ENCODE peak calls at places on chromosomes 7 and 10, in eight cellular contexts. One of them, this sample, is unnamed.

GRCh38 chr10:133126431-133127290 is 33.4 kb upstream of the KNDC1 start:
- DNase-seq in ovary: no peak
- DNase-seq in A549: no peak
- DNase-seq in gastrocnemius medialis: peak; percentile 5
- DNase-seq in HCT116: no peak
- DNase-seq in Peyer's patch: no peak
- DNase-seq in testis: no peak
- DNase-seq in right lobe of liver: peak; percentile 44
- DNase-seq in this sample: peak; percentile 59

GRCh38 chr7:32525839-32526238 is 30.6 kb downstream of the AVL9 start:
- DNase-seq in ovary: no peak
- DNase-seq in A549: no peak
- DNase-seq in gastrocnemius medialis: no peak
- DNase-seq in HCT116: no peak
- DNase-seq in Peyer's patch: no peak
- DNase-seq in testis: no peak
- DNase-seq in right lobe of liver: no peak
- DNase-seq in this sample: no peak

GRCh38 chr10:77236700-77237099 is 400.9 kb downstream of the KCNMA1 start:
- DNase-seq in ovary: no peak
- DNase-seq in A549: no peak
- DNase-seq in gastrocnemius medialis: no peak
- DNase-seq in HCT116: no peak
- DNase-seq in Peyer's patch: no peak
- DNase-seq in testis: no peak
- DNase-seq in right lobe of liver: no peak
- DNase-seq in this sample: no peak

GRCh38 chr7:100167912-100168323 is 499 bp downstream of the GAL3ST4 start:
- DNase-seq in ovary: peak; percentile 43
- DNase-seq in A549: no peak
- DNase-seq in gastrocnemius medialis: no peak
- DNase-seq in HCT116: no peak
- DNase-seq in Peyer's patch: no peak
- DNase-seq in testis: peak; percentile 45
- DNase-seq in right lobe of liver: no peak
- DNase-seq in this sample: no peak

GRCh38 chr7:138345567-138345966 is 114.5 kb upstream of the TRIM24 start:
- DNase-seq in ovary: no peak
- DNase-seq in A549: no peak
- DNase-seq in gastrocnemius medialis: no peak
- DNase-seq in HCT116: no peak
- DNase-seq in Peyer's patch: no peak
- DNase-seq in testis: no peak
- DNase-seq in right lobe of liver: no peak
- DNase-seq in this sample: no peak

GRCh38 chr7:81501220-81501619 is 268.6 kb downstream of the HGF start:
- DNase-seq in ovary: no peak
- DNase-seq in A549: no peak
- DNase-seq in gastrocnemius medialis: no peak
- DNase-seq in HCT116: peak; percentile 13
- DNase-seq in Peyer's patch: no peak
- DNase-seq in testis: no peak
- DNase-seq in right lobe of liver: no peak
- DNase-seq in this sample: no peak

GRCh38 chr7:16677978-16678494 is 32.1 kb downstream of the BZW2 start:
- DNase-seq in ovary: no peak
- DNase-seq in A549: no peak
- DNase-seq in gastrocnemius medialis: no peak
- DNase-seq in HCT116: no peak
- DNase-seq in Peyer's patch: no peak
- DNase-seq in testis: no peak
- DNase-seq in right lobe of liver: no peak
- DNase-seq in this sample: peak; percentile 18

GRCh38 chr7:134167250-134167649 is 40.1 kb downstream of the LRGUK start:
- DNase-seq in ovary: no peak
- DNase-seq in A549: no peak
- DNase-seq in gastrocnemius medialis: no peak
- DNase-seq in HCT116: no peak
- DNase-seq in Peyer's patch: no peak
- DNase-seq in testis: no peak
- DNase-seq in right lobe of liver: no peak
- DNase-seq in this sample: no peak

GRCh38 chr7:66921396-66921917 is 432 bp downstream of the TMEM248 start:
- DNase-seq in ovary: peak; percentile 63
- DNase-seq in A549: no peak
- DNase-seq in gastrocnemius medialis: no peak
- DNase-seq in HCT116: no peak
- DNase-seq in Peyer's patch: no peak
- DNase-seq in testis: peak; percentile 33
- DNase-seq in right lobe of liver: peak; percentile 78
- DNase-seq in this sample: peak; percentile 34

DNA sequence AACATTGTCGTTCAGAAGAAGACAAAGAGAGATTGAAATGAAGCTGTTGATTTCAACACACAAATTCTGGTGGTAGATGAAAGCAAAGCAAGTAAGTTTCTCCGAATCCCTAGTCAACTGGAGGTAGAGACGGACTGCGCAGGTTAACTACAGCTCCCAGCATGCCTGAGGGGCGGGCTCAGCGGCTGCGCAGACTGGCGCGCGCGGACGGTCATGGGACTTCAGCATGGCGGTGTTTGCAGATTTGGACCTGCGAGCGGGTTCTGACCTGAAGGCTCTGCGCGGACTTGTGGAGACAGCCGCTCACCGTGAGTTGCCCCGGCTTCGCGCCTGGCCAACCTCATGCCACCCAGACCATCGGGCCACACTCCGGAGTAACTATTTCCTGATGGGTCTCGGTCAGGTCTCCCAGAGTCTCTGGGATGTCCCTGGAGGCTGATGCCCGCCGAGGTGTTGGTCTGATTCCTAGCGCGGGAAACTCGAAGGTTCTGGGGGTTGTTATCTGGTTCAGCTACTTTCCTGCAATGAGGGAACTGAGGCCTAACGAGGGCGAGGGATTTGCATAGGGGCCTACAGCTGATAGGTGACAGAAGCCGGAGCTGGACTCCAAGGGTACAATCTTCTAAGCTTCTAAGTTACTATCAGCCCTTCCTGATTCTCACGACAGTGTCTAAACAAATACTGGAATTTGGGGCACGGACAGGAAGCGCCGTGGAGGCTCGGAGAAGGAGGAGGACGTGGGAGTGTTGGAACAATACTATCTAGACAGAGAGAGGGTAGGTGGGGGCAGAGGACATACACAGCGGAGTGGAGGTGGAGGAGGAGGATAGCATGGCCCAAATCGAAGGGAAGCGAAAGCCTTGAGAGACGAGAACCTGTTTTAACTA is at the start of gene RPP30:
- DNase-seq in ovary: peak; percentile 79
- DNase-seq in A549: peak; percentile 89
- DNase-seq in gastrocnemius medialis: peak; percentile 81
- DNase-seq in HCT116: no peak
- DNase-seq in Peyer's patch: peak; percentile 94
- DNase-seq in testis: peak; percentile 92
- DNase-seq in right lobe of liver: peak; percentile 89
- DNase-seq in this sample: peak; percentile 83
- TF ChIP-seq POLR2A in ovary: peak; percentile 52
- TF ChIP-seq POLR2A in A549: peak; percentile 73
- TF ChIP-seq POLR2A in gastrocnemius medialis: peak; percentile 41
- TF ChIP-seq POLR2A in HCT116: peak; percentile 40
- TF ChIP-seq POLR2A in Peyer's patch: no peak
- TF ChIP-seq POLR2A in testis: no peak
- TF ChIP-seq POLR2A in right lobe of liver: peak; percentile 29
- TF ChIP-seq POLR2A in this sample: peak; percentile 21

GRCh38 chr10:94361161-94361794 is 1.5 kb downstream of the NOC3L start:
- DNase-seq in ovary: no peak
- DNase-seq in A549: no peak
- DNase-seq in gastrocnemius medialis: peak; percentile 41
- DNase-seq in HCT116: no peak
- DNase-seq in Peyer's patch: peak; percentile 62
- DNase-seq in testis: peak; percentile 30
- DNase-seq in right lobe of liver: peak; percentile 71
- DNase-seq in this sample: peak; percentile 23

GRCh38 chr10:94363251-94363565 is 469 bp upstream of the NOC3L start:
- DNase-seq in ovary: no peak
- DNase-seq in A549: no peak
- DNase-seq in gastrocnemius medialis: no peak
- DNase-seq in HCT116: no peak
- DNase-seq in Peyer's patch: no peak
- DNase-seq in testis: no peak
- DNase-seq in right lobe of liver: no peak
- DNase-seq in this sample: no peak

GRCh38 chr10:94364480-94364879 is 1.7 kb upstream of the NOC3L start:
- DNase-seq in ovary: no peak
- DNase-seq in A549: no peak
- DNase-seq in gastrocnemius medialis: no peak
- DNase-seq in HCT116: no peak
- DNase-seq in Peyer's patch: no peak
- DNase-seq in testis: no peak
- DNase-seq in right lobe of liver: no peak
- DNase-seq in this sample: no peak

GRCh38 chr10:94366382-94366781 is 3.6 kb upstream of the NOC3L start:
- DNase-seq in ovary: no peak
- DNase-seq in A549: no peak
- DNase-seq in gastrocnemius medialis: no peak
- DNase-seq in HCT116: no peak
- DNase-seq in Peyer's patch: no peak
- DNase-seq in testis: no peak
- DNase-seq in right lobe of liver: no peak
- DNase-seq in this sample: no peak

GRCh38 chr10:94362360-94363250 is at the start of gene NOC3L:
- DNase-seq in ovary: peak; percentile 94
- DNase-seq in A549: peak; percentile 95
- DNase-seq in gastrocnemius medialis: peak; percentile 92
- DNase-seq in HCT116: peak; percentile 93
- DNase-seq in Peyer's patch: peak; percentile 98
- DNase-seq in testis: peak; percentile 97
- DNase-seq in right lobe of liver: peak; percentile 96
- DNase-seq in this sample: peak; percentile 93
- TF ChIP-seq POLR2A in ovary: no peak
- TF ChIP-seq POLR2A in A549: peak; percentile 88
- TF ChIP-seq POLR2A in gastrocnemius medialis: no peak
- TF ChIP-seq POLR2A in HCT116: peak; percentile 86
- TF ChIP-seq POLR2A in Peyer's patch: no peak
- TF ChIP-seq POLR2A in testis: no peak
- TF ChIP-seq POLR2A in right lobe of liver: peak; percentile 65
- TF ChIP-seq POLR2A in this sample: no peak

GRCh38 chr10:75395955-75396860 is 5.4 kb downstream of the ZNF503 start:
- DNase-seq in ovary: peak; percentile 42
- DNase-seq in A549: no peak
- DNase-seq in gastrocnemius medialis: no peak
- DNase-seq in HCT116: no peak
- DNase-seq in Peyer's patch: peak; percentile 49
- DNase-seq in testis: peak; percentile 25
- DNase-seq in right lobe of liver: peak; percentile 56
- DNase-seq in this sample: peak; percentile 61
- TF ChIP-seq POLR2A in ovary: no peak
- TF ChIP-seq POLR2A in A549: no peak
- TF ChIP-seq POLR2A in gastrocnemius medialis: no peak
- TF ChIP-seq POLR2A in HCT116: no peak
- TF ChIP-seq POLR2A in Peyer's patch: no peak
- TF ChIP-seq POLR2A in testis: no peak
- TF ChIP-seq POLR2A in right lobe of liver: no peak
- TF ChIP-seq POLR2A in this sample: no peak

DNA sequence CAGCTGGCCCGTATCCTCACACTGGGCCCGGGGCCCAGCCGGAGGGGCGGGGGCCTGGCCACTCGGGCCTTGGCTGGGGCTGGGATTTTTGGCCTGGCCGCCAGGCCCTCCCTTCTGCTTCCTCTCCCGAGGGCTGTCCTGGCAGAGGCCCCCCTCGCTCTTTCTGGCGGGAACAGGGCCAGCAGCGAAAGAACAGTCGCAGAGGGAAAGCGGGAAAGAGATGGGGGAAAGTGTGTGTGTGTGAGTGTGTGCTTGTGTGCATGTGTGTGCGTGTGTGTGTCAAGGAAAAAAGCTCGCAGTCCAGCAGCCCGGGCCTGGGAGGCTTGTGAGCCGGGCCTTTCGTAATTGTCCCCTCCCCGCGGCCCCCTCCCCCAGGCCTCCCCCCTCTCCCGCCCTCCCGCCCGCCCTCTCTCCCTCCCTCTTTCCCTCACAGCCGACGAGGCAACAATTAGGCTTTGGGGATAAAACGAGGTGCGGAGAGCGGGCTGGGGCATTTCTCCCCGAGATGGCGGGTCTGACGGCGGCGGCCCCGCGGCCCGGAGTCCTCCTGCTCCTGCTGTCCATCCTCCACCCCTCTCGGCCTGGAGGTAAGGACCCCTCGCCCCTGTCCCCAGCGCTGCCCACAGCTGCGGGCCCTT is at the start of gene ELN:
- DNase-seq in ovary: peak; percentile 94
- DNase-seq in A549: no peak
- DNase-seq in gastrocnemius medialis: peak; percentile 67
- DNase-seq in HCT116: no peak
- DNase-seq in Peyer's patch: peak; percentile 65
- DNase-seq in testis: peak; percentile 87
- DNase-seq in right lobe of liver: peak; percentile 62
- DNase-seq in this sample: peak; percentile 88
- TF ChIP-seq POLR2A in ovary: no peak
- TF ChIP-seq POLR2A in A549: no peak
- TF ChIP-seq POLR2A in gastrocnemius medialis: no peak
- TF ChIP-seq POLR2A in HCT116: no peak
- TF ChIP-seq POLR2A in Peyer's patch: no peak
- TF ChIP-seq POLR2A in testis: no peak
- TF ChIP-seq POLR2A in right lobe of liver: no peak
- TF ChIP-seq POLR2A in this sample: no peak

GRCh38 chr10:92323079-92323478 is 32.1 kb downstream of the MARCHF5 start:
- DNase-seq in ovary: no peak
- DNase-seq in A549: no peak
- DNase-seq in gastrocnemius medialis: no peak
- DNase-seq in HCT116: no peak
- DNase-seq in Peyer's patch: no peak
- DNase-seq in testis: no peak
- DNase-seq in right lobe of liver: no peak
- DNase-seq in this sample: no peak
- TF ChIP-seq POLR2A in ovary: no peak
- TF ChIP-seq POLR2A in A549: no peak
- TF ChIP-seq POLR2A in gastrocnemius medialis: no peak
- TF ChIP-seq POLR2A in HCT116: no peak
- TF ChIP-seq POLR2A in Peyer's patch: no peak
- TF ChIP-seq POLR2A in testis: no peak
- TF ChIP-seq POLR2A in right lobe of liver: no peak
- TF ChIP-seq POLR2A in this sample: no peak

DNA sequence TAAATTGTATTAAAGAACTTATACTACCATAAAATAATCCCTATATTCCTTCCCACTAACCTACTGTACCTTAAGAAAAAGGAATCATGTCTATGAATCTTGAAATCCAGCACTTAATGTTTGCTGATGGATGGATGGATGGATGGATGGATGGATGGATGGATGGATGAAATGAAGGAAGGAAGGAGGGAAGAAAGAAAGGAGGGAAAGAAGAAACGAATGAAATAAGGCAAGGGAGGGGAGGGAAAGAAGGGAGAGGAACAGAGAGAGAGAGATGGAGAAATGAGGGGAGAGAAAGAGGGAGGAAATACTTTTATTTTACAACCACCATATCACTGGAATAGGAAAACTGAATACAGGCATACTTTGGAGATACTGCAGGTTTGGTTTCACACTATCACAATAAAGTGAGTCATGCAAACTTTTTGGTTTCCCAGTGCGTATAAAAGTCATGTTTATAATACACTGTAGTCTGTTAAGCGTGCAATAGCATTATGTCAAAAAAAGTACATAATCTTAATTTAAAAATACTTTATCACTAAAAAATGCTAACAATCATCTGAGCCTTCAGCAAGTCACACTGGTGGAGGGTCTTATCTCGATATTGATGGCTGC is 219.8 kb downstream of the CHCHD3 start:
- DNase-seq in ovary: no peak
- DNase-seq in A549: no peak
- DNase-seq in gastrocnemius medialis: no peak
- DNase-seq in HCT116: no peak
- DNase-seq in Peyer's patch: no peak
- DNase-seq in testis: no peak
- DNase-seq in right lobe of liver: no peak
- DNase-seq in this sample: no peak
- TF ChIP-seq POLR2A in ovary: no peak
- TF ChIP-seq POLR2A in A549: no peak
- TF ChIP-seq POLR2A in gastrocnemius medialis: no peak
- TF ChIP-seq POLR2A in HCT116: no peak
- TF ChIP-seq POLR2A in Peyer's patch: no peak
- TF ChIP-seq POLR2A in testis: no peak
- TF ChIP-seq POLR2A in right lobe of liver: no peak
- TF ChIP-seq POLR2A in this sample: no peak